ENCODE peak calls at places on chromosomes 5 and 9, in four cellular contexts. One of them, this sample, is unnamed.

GRCh38 chr5:116442095-116442534 is 132.5 kb downstream of the SEMA6A start:
- DNase-seq in HFF-Myc: no peak
- DNase-seq in Peyer's patch: no peak
- DNase-seq in fibroblast of the aortic adventitia: peak; percentile 16
- DNase-seq in this sample: no peak

GRCh38 chr5:36363101-36363500 is 61.4 kb upstream of the RANBP3L start:
- DNase-seq in HFF-Myc: peak; percentile 38
- DNase-seq in Peyer's patch: no peak
- DNase-seq in fibroblast of the aortic adventitia: peak; percentile 80
- DNase-seq in this sample: no peak

GRCh38 chr5:86320266-86320665 is 297.5 kb upstream of the COX7C start:
- DNase-seq in HFF-Myc: no peak
- DNase-seq in Peyer's patch: no peak
- DNase-seq in fibroblast of the aortic adventitia: no peak
- DNase-seq in this sample: no peak

GRCh38 chr5:176192094-176192721 is 46.0 kb upstream of the SIMC1 start:
- DNase-seq in HFF-Myc: no peak
- DNase-seq in Peyer's patch: no peak
- DNase-seq in fibroblast of the aortic adventitia: no peak
- DNase-seq in this sample: no peak

GRCh38 chr5:15691536-15691935 is 191.6 kb downstream of the FBXL7 start:
- DNase-seq in HFF-Myc: no peak
- DNase-seq in Peyer's patch: no peak
- DNase-seq in fibroblast of the aortic adventitia: peak; percentile 78
- DNase-seq in this sample: no peak

GRCh38 chr9:100473271-100474081 is 527 bp downstream of the TMEFF1 start:
- DNase-seq in HFF-Myc: no peak
- DNase-seq in Peyer's patch: peak; percentile 45
- DNase-seq in fibroblast of the aortic adventitia: peak; percentile 16
- DNase-seq in this sample: peak; percentile 85

GRCh38 chr9:75906531-75906930 is 16.1 kb downstream of the PCSK5 start:
- DNase-seq in HFF-Myc: no peak
- DNase-seq in Peyer's patch: no peak
- DNase-seq in fibroblast of the aortic adventitia: no peak
- DNase-seq in this sample: no peak

GRCh38 chr5:95448836-95449235 is 57.7 kb downstream of the FAM81B start:
- DNase-seq in HFF-Myc: no peak
- DNase-seq in Peyer's patch: no peak
- DNase-seq in fibroblast of the aortic adventitia: no peak
- DNase-seq in this sample: no peak

GRCh38 chr9:36499156-36499886 is 73.4 kb upstream of the MELK start:
- DNase-seq in HFF-Myc: no peak
- DNase-seq in Peyer's patch: no peak
- DNase-seq in fibroblast of the aortic adventitia: no peak
- DNase-seq in this sample: no peak

GRCh38 chr5:116583085-116583766 is 8.6 kb upstream of the SEMA6A start:
- DNase-seq in HFF-Myc: no peak
- DNase-seq in Peyer's patch: no peak
- DNase-seq in fibroblast of the aortic adventitia: no peak
- DNase-seq in this sample: no peak

GRCh38 chr5:80967500-80968181 is 7.5 kb downstream of the RASGRF2 start:
- DNase-seq in HFF-Myc: peak; percentile 92
- DNase-seq in Peyer's patch: no peak
- DNase-seq in fibroblast of the aortic adventitia: peak; percentile 85
- DNase-seq in this sample: no peak

GRCh38 chr5:119996128-119996527 is 366.8 kb downstream of the FAM170A start:
- DNase-seq in HFF-Myc: peak; percentile 42
- DNase-seq in Peyer's patch: no peak
- DNase-seq in fibroblast of the aortic adventitia: no peak
- DNase-seq in this sample: no peak

GRCh38 chr5:114191441-114191840 is 170.4 kb upstream of the KCNN2 start:
- DNase-seq in HFF-Myc: no peak
- DNase-seq in Peyer's patch: no peak
- DNase-seq in fibroblast of the aortic adventitia: no peak
- DNase-seq in this sample: no peak

GRCh38 chr9:36725777-36726356 is 153.2 kb downstream of the MELK start:
- DNase-seq in HFF-Myc: no peak
- DNase-seq in Peyer's patch: no peak
- DNase-seq in fibroblast of the aortic adventitia: no peak
- DNase-seq in this sample: no peak

GRCh38 chr9:98994226-98995058 is 50.7 kb downstream of the COL15A1 start:
- DNase-seq in HFF-Myc: no peak
- DNase-seq in Peyer's patch: no peak
- DNase-seq in fibroblast of the aortic adventitia: peak; percentile 30
- DNase-seq in this sample: peak; percentile 51

GRCh38 chr5:166594552-166594951 is 1696.9 kb upstream of the WWC1 start:
- DNase-seq in HFF-Myc: no peak
- DNase-seq in Peyer's patch: no peak
- DNase-seq in fibroblast of the aortic adventitia: no peak
- DNase-seq in this sample: no peak

GRCh38 chr5:102049517-102049916 is 246.6 kb downstream of the SLCO4C1 start:
- DNase-seq in HFF-Myc: no peak
- DNase-seq in Peyer's patch: no peak
- DNase-seq in fibroblast of the aortic adventitia: no peak
- DNase-seq in this sample: no peak

GRCh38 chr5:127088226-127088625 is 14.9 kb upstream of the C5orf63 start:
- DNase-seq in HFF-Myc: no peak
- DNase-seq in Peyer's patch: no peak
- DNase-seq in fibroblast of the aortic adventitia: peak; percentile 98
- DNase-seq in this sample: no peak

GRCh38 chr9:22413884-22414283 is 32.7 kb upstream of the DMRTA1 start:
- DNase-seq in HFF-Myc: no peak
- DNase-seq in Peyer's patch: no peak
- DNase-seq in fibroblast of the aortic adventitia: peak; percentile 5
- DNase-seq in this sample: no peak

GRCh38 chr5:8851101-8851500 is 694.8 kb downstream of the SEMA5A start:
- DNase-seq in HFF-Myc: no peak
- DNase-seq in Peyer's patch: no peak
- DNase-seq in fibroblast of the aortic adventitia: no peak
- DNase-seq in this sample: no peak

GRCh38 chr9:130936285-130937117 is 2.5 kb downstream of the FIBCD1 start:
- DNase-seq in HFF-Myc: no peak
- DNase-seq in Peyer's patch: no peak
- DNase-seq in fibroblast of the aortic adventitia: peak; percentile 56
- DNase-seq in this sample: peak; percentile 94

GRCh38 chr5:155728857-155729683 is 597.9 kb upstream of the SGCD start:
- DNase-seq in HFF-Myc: no peak
- DNase-seq in Peyer's patch: no peak
- DNase-seq in fibroblast of the aortic adventitia: no peak
- DNase-seq in this sample: no peak

GRCh38 chr9:113505963-113506624 is 42.6 kb downstream of the RGS3 start:
- DNase-seq in HFF-Myc: no peak
- DNase-seq in Peyer's patch: no peak
- DNase-seq in fibroblast of the aortic adventitia: no peak
- DNase-seq in this sample: no peak

DNA sequence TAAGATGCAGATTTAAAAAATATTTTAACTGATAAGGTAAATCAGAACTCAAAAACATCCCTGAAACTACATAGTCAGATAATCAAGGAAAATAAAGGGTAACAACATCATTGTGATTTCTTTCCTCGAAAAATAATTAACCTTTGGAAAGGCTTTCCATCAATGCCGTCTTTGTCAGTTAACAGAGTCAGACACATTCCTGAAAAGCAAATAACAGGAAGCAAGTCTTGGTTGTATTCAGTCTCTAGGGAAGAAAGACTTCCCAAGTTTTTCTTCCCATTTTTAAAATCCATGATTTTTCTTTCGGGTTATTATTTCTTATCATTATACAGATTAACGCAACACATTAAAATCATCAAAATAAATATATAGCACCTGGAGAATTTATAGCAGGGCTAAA is 256.4 kb upstream of the CDH6 start:
- DNase-seq in HFF-Myc: no peak
- DNase-seq in Peyer's patch: no peak
- DNase-seq in fibroblast of the aortic adventitia: no peak
- DNase-seq in this sample: no peak
- TF ChIP-seq CTCF in HFF-Myc: no peak
- TF ChIP-seq CTCF in Peyer's patch: no peak
- TF ChIP-seq CTCF in fibroblast of the aortic adventitia: no peak
- TF ChIP-seq CTCF in this sample: no peak

DNA sequence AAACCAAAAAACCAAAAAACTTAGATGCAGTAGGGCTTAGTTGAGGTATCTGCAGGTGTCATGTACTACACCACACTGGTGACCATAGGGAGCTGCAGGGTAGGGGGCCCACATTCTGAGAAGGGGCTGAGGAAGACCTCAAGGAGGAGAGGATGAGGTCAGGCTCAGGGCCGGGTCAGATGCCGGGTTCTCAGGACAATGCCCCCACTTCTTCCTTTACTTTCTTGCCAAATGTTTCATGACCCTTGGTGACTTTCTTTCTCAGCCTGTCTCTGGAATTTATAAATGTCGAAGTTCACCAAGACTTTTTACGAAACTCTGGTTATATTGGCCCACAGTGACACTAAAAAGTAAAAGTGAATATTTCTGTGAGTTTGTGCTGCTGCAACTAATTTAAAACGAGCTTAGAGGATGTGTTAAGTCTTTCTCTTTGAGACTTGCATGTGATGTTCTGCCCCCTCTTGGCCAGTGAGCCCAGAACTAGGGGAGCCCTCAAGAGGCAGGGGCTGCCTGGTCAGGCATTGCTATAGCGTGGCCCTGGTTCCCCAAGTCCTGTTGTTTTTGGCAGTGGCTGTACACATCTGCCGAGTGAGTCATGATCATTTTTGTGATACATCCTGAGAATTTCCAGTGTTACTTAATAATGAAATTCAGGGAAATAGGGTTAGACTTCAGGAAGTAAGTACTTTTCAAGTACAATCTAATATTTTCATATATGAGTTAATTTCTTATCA is 11.2 kb downstream of the ACO1 start:
- DNase-seq in HFF-Myc: peak; percentile 67
- DNase-seq in Peyer's patch: no peak
- DNase-seq in fibroblast of the aortic adventitia: peak; percentile 96
- DNase-seq in this sample: no peak
- TF ChIP-seq CTCF in HFF-Myc: peak; percentile 45
- TF ChIP-seq CTCF in Peyer's patch: no peak
- TF ChIP-seq CTCF in fibroblast of the aortic adventitia: peak; percentile 49
- TF ChIP-seq CTCF in this sample: peak; percentile 54

GRCh38 chr9:87198716-87199115 is 251.4 kb upstream of the GAS1 start:
- DNase-seq in HFF-Myc: no peak
- DNase-seq in Peyer's patch: no peak
- DNase-seq in fibroblast of the aortic adventitia: peak; percentile 68
- DNase-seq in this sample: no peak
- TF ChIP-seq CTCF in HFF-Myc: no peak
- TF ChIP-seq CTCF in Peyer's patch: no peak
- TF ChIP-seq CTCF in fibroblast of the aortic adventitia: no peak
- TF ChIP-seq CTCF in this sample: no peak

DNA sequence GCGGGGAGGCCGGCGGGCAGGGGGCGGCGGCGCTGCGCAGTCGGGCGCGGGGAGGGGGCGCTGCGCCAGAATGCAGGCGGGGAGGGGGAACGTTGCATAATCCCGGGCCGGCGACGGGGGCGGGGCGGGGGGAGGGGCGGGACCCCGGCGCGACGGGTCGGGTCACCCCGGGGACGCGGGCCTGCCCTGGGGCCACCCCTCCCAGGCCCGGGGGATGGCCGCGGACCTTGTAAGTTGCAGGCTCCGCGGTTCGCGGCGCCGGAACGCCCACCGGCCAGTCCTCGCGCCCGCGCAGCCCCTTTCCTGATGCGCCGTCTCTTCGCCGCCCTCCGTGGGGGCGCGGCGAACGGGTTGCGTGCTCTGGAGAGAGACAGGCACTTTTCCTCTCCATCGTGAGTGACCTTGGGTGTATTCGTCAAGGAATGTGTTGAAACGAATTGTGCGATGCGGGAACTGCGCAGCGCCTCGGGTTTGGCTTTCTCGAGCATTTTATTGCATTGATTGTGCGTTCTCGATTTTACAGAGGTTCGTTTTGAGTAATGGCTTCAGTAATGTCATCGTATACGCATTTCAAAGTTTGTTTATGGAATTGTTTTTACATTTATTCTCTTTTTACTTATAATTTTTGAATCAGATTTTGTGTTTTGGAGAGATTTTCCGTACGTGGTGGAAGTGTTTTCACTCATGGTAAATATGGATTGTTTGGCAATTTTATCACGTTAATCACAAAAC is 808 bp downstream of the SPIN1 start:
- DNase-seq in HFF-Myc: no peak
- DNase-seq in Peyer's patch: peak; percentile 75
- DNase-seq in fibroblast of the aortic adventitia: peak; percentile 78
- DNase-seq in this sample: peak; percentile 87
- TF ChIP-seq CTCF in HFF-Myc: no peak
- TF ChIP-seq CTCF in Peyer's patch: no peak
- TF ChIP-seq CTCF in fibroblast of the aortic adventitia: no peak
- TF ChIP-seq CTCF in this sample: peak; percentile 20

This sample was measured in osteocyte.